ENCODE peak calls at places on chromosomes 5 and 9, in four cellular contexts. J is kidney, D is heart left ventricle, X is fibroblast of pulmonary artery. Y is an unnamed sample.

GRCh38 chr9:26814799-26815198 is 77.8 kb downstream of the CAAP1 start:
- DNase-seq in J (no peak), X (no peak), D (no peak), Y (no peak)

GRCh38 chr9:82116538-82116937 is 128.0 kb downstream of the SPATA31D1 start:
- DNase-seq in D (no peak), J (no peak), X (peak), Y (no peak)

GRCh38 chr5:102778478-102778877 is 23.4 kb downstream of the PAM start:
- DNase-seq in D (no peak), J (no peak), X (peak), Y (peak)

GRCh38 chr9:20790721-20791120 is 106.7 kb downstream of the FOCAD start:
- DNase-seq in D (no peak), J (no peak), X (no peak), Y (no peak)

GRCh38 chr9:1880038-1880565 is 135.0 kb upstream of the SMARCA2 start:
- DNase-seq in D (no peak), J (no peak), X (no peak), Y (no peak)

GRCh38 chr9:135037521-135038250 is 49.8 kb upstream of the OLFM1 start:
- DNase-seq in J (no peak), D (peak), X (no peak), Y (no peak)

GRCh38 chr9:129469188-129469987 is 151.5 kb downstream of the C9orf50 start:
- DNase-seq in J (peak), D (no peak), X (no peak), Y (no peak)

GRCh38 chr5:138950411-138951011 is 75.4 kb upstream of the LRRTM2 start:
- DNase-seq in J (peak), X (no peak), D (no peak), Y (no peak)

GRCh38 chr5:98770911-98771322 is 2.5 kb upstream of the RGMB start:
- DNase-seq in J (no peak), X (peak), D (no peak), Y (peak)

GRCh38 chr9:131236161-131236560 is 40.1 kb downstream of the FAM78A start:
- DNase-seq in J (peak), X (no peak), D (no peak), Y (no peak)

GRCh38 chr9:121625590-121625989 is 25.8 kb upstream of the DAB2IP start:
- DNase-seq in X (no peak), D (no peak), J (no peak), Y (no peak)

GRCh38 chr9:7089391-7089790 is 331.6 kb downstream of the KDM4C start:
- DNase-seq in J (no peak), D (no peak), X (no peak), Y (no peak)

DNA sequence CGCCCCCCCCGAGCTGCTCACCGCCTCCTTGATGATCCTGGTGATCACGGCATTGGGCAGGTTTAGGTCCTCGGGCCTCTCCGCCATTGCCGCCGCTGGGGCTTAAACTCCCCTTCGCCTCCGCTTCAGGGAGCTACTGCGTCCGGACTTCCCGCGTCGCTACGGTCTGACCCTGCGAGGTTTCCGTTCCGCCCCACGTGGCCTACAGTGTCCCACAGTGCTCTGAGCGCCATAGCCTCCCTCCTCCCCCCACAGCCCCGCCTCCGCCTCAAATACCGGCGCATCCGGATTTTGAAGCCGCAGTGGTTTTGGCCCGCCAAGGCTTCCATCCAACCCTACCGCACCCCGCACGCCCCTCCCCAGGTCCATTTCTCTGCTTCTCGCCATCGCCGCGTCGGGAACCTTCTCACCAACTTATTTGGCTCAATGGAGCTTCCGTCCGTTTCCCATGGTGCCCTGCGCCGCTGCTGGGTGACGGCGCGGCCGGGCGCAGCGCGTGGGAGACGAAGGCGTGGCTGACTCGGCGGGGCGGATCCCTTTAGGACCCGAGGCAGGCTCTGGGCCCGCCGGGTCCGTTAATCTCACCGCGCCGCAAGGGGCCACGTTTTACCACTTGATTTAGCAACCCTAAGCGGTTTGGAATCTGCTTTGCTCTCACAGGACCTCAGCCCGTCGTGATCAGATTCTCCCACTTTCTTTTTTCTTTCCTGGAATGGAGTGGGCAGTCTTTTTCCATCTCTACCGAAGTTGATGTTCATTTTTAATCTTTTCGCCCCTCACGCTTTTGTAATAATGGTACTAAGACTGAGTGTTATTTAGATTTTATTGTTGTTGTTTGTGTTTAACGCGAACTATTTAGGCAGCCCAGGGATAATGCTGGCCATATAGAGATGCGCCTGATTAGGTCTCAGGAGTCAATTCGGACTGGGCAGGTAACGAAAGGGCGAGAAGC is at the start of the genes C9orf43 and POLE3:
- DNase-seq in J (peak), D (peak), X (peak), Y (peak)
- TF ChIP-seq CTCF in J (no peak), D (no peak), X (no peak), Y (no peak)

GRCh38 chr5:130112246-130112645 is 208.0 kb downstream of the CHSY3 start:
- DNase-seq in J (no peak), X (no peak), D (no peak), Y (no peak)

GRCh38 chr5:130116431-130116830 is 212.2 kb downstream of the CHSY3 start:
- DNase-seq in X (no peak), J (no peak), D (no peak), Y (no peak)

GRCh38 chr5:130111723-130112122 is 207.5 kb downstream of the CHSY3 start:
- DNase-seq in J (no peak), X (no peak), D (no peak), Y (no peak)

GRCh38 chr5:130116972-130117371 is 212.7 kb downstream of the CHSY3 start:
- DNase-seq in D (no peak), X (no peak), J (no peak), Y (no peak)
- H3K4me3 ChIP-seq in D (no peak), X (no peak), J (no peak), Y (no peak)

GRCh38 chr9:73200694-73201432 is 49.2 kb downstream of the ANXA1 start:
- DNase-seq in D (no peak), X (peak), J (no peak), Y (peak)
- TF ChIP-seq CTCF in D (peak), X (peak), J (peak), Y (peak)

GRCh38 chr5:78757269-78758053 is 108.9 kb upstream of the LHFPL2 start:
- DNase-seq in X (peak), D (no peak), J (no peak), Y (peak)
- H3K4me3 ChIP-seq in X (no peak), D (no peak), J (no peak), Y (no peak)